ENCODE peak calls at places on chromosome 10, in eight cellular contexts. One of them, this sample, is unnamed.

GRCh38 chr10:32865170-32865569 is 92.9 kb downstream of the ITGB1 start:
- DNase-seq in upper lobe of right lung: no peak
- DNase-seq in choroid plexus epithelial cell: no peak
- DNase-seq in AG04449: no peak
- DNase-seq in mesendoderm: no peak
- DNase-seq in transverse colon: no peak
- DNase-seq in CD8-positive, alpha-beta memory T cell: no peak
- DNase-seq in lower leg skin: no peak
- DNase-seq in this sample: no peak

GRCh38 chr10:2119316-2119715 is 382.0 kb upstream of the ADARB2 start:
- DNase-seq in upper lobe of right lung: no peak
- DNase-seq in choroid plexus epithelial cell: no peak
- DNase-seq in AG04449: no peak
- DNase-seq in mesendoderm: no peak
- DNase-seq in transverse colon: no peak
- DNase-seq in CD8-positive, alpha-beta memory T cell: no peak
- DNase-seq in lower leg skin: no peak
- DNase-seq in this sample: no peak

GRCh38 chr10:105206616-105207015 is 565.5 kb downstream of the SORCS3 start:
- DNase-seq in upper lobe of right lung: no peak
- DNase-seq in choroid plexus epithelial cell: no peak
- DNase-seq in AG04449: no peak
- DNase-seq in mesendoderm: no peak
- DNase-seq in transverse colon: no peak
- DNase-seq in CD8-positive, alpha-beta memory T cell: no peak
- DNase-seq in lower leg skin: no peak
- DNase-seq in this sample: no peak

GRCh38 chr10:77692782-77693181 is 55.2 kb upstream of the KCNMA1 start:
- DNase-seq in upper lobe of right lung: no peak
- DNase-seq in choroid plexus epithelial cell: peak
- DNase-seq in AG04449: peak
- DNase-seq in mesendoderm: no peak
- DNase-seq in transverse colon: no peak
- DNase-seq in CD8-positive, alpha-beta memory T cell: no peak
- DNase-seq in lower leg skin: peak
- DNase-seq in this sample: peak

GRCh38 chr10:52216852-52217251 is 97.2 kb upstream of the DKK1 start:
- DNase-seq in upper lobe of right lung: no peak
- DNase-seq in choroid plexus epithelial cell: peak
- DNase-seq in AG04449: peak
- DNase-seq in mesendoderm: no peak
- DNase-seq in transverse colon: peak
- DNase-seq in CD8-positive, alpha-beta memory T cell: no peak
- DNase-seq in lower leg skin: no peak
- DNase-seq in this sample: peak

GRCh38 chr10:115295213-115295805 is 202.1 kb downstream of the ATRNL1 start:
- DNase-seq in upper lobe of right lung: no peak
- DNase-seq in choroid plexus epithelial cell: no peak
- DNase-seq in AG04449: no peak
- DNase-seq in mesendoderm: peak
- DNase-seq in transverse colon: no peak
- DNase-seq in CD8-positive, alpha-beta memory T cell: no peak
- DNase-seq in lower leg skin: no peak
- DNase-seq in this sample: no peak

GRCh38 chr10:78890506-78890905 is 178.3 kb upstream of the ZMIZ1 start:
- DNase-seq in upper lobe of right lung: no peak
- DNase-seq in choroid plexus epithelial cell: no peak
- DNase-seq in AG04449: no peak
- DNase-seq in mesendoderm: no peak
- DNase-seq in transverse colon: no peak
- DNase-seq in CD8-positive, alpha-beta memory T cell: no peak
- DNase-seq in lower leg skin: peak
- DNase-seq in this sample: no peak

GRCh38 chr10:3890602-3891352 is 105.8 kb upstream of the KLF6 start:
- DNase-seq in upper lobe of right lung: no peak
- DNase-seq in choroid plexus epithelial cell: no peak
- DNase-seq in AG04449: no peak
- DNase-seq in mesendoderm: peak
- DNase-seq in transverse colon: no peak
- DNase-seq in CD8-positive, alpha-beta memory T cell: no peak
- DNase-seq in lower leg skin: no peak
- DNase-seq in this sample: no peak

GRCh38 chr10:36675458-36675880 is 449.9 kb upstream of the ANKRD30A start:
- DNase-seq in upper lobe of right lung: no peak
- DNase-seq in choroid plexus epithelial cell: peak
- DNase-seq in AG04449: no peak
- DNase-seq in mesendoderm: no peak
- DNase-seq in transverse colon: no peak
- DNase-seq in CD8-positive, alpha-beta memory T cell: no peak
- DNase-seq in lower leg skin: no peak
- DNase-seq in this sample: peak

GRCh38 chr10:32144817-32145688 is 88.8 kb upstream of the KIF5B start:
- DNase-seq in upper lobe of right lung: no peak
- DNase-seq in choroid plexus epithelial cell: no peak
- DNase-seq in AG04449: no peak
- DNase-seq in mesendoderm: no peak
- DNase-seq in transverse colon: peak
- DNase-seq in CD8-positive, alpha-beta memory T cell: no peak
- DNase-seq in lower leg skin: no peak
- DNase-seq in this sample: no peak

DNA sequence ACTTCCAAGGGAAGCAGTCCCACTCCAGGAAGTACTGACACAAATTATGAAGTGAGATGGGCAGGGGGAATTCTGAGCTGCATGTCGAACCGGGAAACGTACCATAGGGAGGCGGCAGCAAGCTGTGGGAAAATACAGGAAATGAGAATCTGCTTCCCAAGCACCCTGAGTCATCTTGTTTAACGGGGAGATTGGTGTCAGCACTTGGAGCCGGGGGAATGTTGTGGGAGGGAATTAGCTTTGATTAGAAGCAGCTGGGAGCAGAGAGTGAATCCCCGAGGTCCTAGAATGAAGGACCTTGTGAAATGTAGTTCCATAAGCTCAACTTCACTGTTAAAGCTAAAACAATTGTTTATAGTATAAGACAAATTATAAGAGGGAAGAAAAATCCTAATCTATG is 141.4 kb upstream of the PRKCQ start:
- DNase-seq in upper lobe of right lung: no peak
- DNase-seq in choroid plexus epithelial cell: peak
- DNase-seq in AG04449: peak
- DNase-seq in mesendoderm: peak
- DNase-seq in transverse colon: peak
- DNase-seq in CD8-positive, alpha-beta memory T cell: no peak
- DNase-seq in lower leg skin: no peak
- DNase-seq in this sample: peak
- H3K4me3 ChIP-seq in upper lobe of right lung: no peak
- H3K4me3 ChIP-seq in choroid plexus epithelial cell: no peak
- H3K4me3 ChIP-seq in AG04449: peak
- H3K4me3 ChIP-seq in mesendoderm: no peak
- H3K4me3 ChIP-seq in transverse colon: no peak
- H3K4me3 ChIP-seq in CD8-positive, alpha-beta memory T cell: no peak
- H3K4me3 ChIP-seq in lower leg skin: no peak
- H3K4me3 ChIP-seq in this sample: peak

GRCh38 chr10:15433850-15434537 is 62.9 kb upstream of the FAM171A1 start:
- DNase-seq in upper lobe of right lung: no peak
- DNase-seq in choroid plexus epithelial cell: peak
- DNase-seq in AG04449: no peak
- DNase-seq in mesendoderm: peak
- DNase-seq in transverse colon: no peak
- DNase-seq in CD8-positive, alpha-beta memory T cell: no peak
- DNase-seq in lower leg skin: no peak
- DNase-seq in this sample: peak
- H3K4me3 ChIP-seq in upper lobe of right lung: peak
- H3K4me3 ChIP-seq in choroid plexus epithelial cell: peak
- H3K4me3 ChIP-seq in AG04449: peak
- H3K4me3 ChIP-seq in mesendoderm: no peak
- H3K4me3 ChIP-seq in transverse colon: peak
- H3K4me3 ChIP-seq in CD8-positive, alpha-beta memory T cell: peak
- H3K4me3 ChIP-seq in lower leg skin: no peak
- H3K4me3 ChIP-seq in this sample: peak

GRCh38 chr10:93599778-93600177 is 1.3 kb downstream of the RBP4 start:
- DNase-seq in upper lobe of right lung: no peak
- DNase-seq in choroid plexus epithelial cell: no peak
- DNase-seq in AG04449: no peak
- DNase-seq in mesendoderm: no peak
- DNase-seq in transverse colon: no peak
- DNase-seq in CD8-positive, alpha-beta memory T cell: no peak
- DNase-seq in lower leg skin: peak
- DNase-seq in this sample: no peak
- H3K4me3 ChIP-seq in upper lobe of right lung: no peak
- H3K4me3 ChIP-seq in choroid plexus epithelial cell: no peak
- H3K4me3 ChIP-seq in AG04449: no peak
- H3K4me3 ChIP-seq in mesendoderm: no peak
- H3K4me3 ChIP-seq in transverse colon: no peak
- H3K4me3 ChIP-seq in CD8-positive, alpha-beta memory T cell: no peak
- H3K4me3 ChIP-seq in lower leg skin: no peak
- H3K4me3 ChIP-seq in this sample: no peak

DNA sequence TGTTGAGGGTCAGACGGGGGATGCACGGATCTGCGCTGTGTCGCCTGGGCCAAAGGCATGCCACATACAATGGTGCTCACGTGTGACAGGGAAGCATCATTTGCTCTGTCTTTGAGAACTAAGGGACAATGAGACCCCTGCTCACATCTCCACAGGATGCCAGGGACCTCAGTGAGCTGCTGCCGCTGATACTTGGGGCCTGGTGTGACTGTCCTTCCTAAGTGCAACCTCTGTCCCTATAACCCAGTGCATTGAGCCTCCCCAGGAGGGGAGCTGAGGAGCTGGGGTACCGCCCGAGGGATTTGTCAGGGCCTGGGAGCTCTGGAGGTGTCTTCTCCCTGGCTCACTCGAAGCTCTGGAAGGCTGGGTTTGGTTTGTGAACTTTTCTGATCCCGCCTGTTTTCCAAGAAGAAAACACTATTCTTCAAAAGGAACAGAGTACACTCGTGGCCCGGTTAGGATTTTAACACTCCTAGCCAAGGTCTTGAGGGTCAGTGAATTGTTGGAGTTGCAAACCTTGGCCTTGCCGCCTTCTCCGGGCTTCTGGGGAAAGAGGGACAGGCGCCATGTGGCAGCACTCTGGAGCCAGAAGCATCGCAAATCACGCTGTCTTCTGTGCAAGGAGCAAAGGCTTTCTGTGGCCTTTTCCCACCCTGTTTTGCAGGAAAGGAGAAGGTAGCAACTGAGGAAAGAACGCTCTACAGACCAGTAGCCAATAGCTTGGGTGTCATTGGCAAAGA is 26.2 kb upstream of the CTBP2 start:
- DNase-seq in upper lobe of right lung: no peak
- DNase-seq in choroid plexus epithelial cell: no peak
- DNase-seq in AG04449: no peak
- DNase-seq in mesendoderm: no peak
- DNase-seq in transverse colon: no peak
- DNase-seq in CD8-positive, alpha-beta memory T cell: no peak
- DNase-seq in lower leg skin: peak
- DNase-seq in this sample: no peak
- H3K4me3 ChIP-seq in upper lobe of right lung: no peak
- H3K4me3 ChIP-seq in choroid plexus epithelial cell: no peak
- H3K4me3 ChIP-seq in AG04449: no peak
- H3K4me3 ChIP-seq in mesendoderm: no peak
- H3K4me3 ChIP-seq in transverse colon: no peak
- H3K4me3 ChIP-seq in CD8-positive, alpha-beta memory T cell: no peak
- H3K4me3 ChIP-seq in lower leg skin: no peak
- H3K4me3 ChIP-seq in this sample: no peak

DNA sequence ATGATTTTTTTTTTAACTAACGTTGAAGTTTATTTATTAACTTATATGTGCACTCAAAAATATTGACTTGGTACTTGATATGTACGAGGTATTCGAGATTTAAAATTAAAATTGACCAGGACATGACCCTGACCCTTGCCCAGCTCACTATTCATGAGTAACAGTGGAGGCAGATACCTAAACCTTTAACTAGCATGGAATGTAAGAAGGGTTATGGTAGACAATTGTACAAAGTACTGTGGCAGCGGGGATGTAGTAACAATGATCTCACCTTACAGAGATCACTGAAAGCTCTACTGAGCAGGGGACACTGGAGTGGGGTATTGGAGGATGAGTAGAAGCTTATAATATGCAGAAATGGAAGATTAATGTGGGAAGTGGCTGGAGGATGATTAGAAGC is 60.8 kb downstream of the ADRA2A start:
- DNase-seq in upper lobe of right lung: no peak
- DNase-seq in choroid plexus epithelial cell: no peak
- DNase-seq in AG04449: no peak
- DNase-seq in mesendoderm: no peak
- DNase-seq in transverse colon: no peak
- DNase-seq in CD8-positive, alpha-beta memory T cell: no peak
- DNase-seq in lower leg skin: no peak
- DNase-seq in this sample: no peak
- H3K4me3 ChIP-seq in upper lobe of right lung: no peak
- H3K4me3 ChIP-seq in choroid plexus epithelial cell: no peak
- H3K4me3 ChIP-seq in AG04449: no peak
- H3K4me3 ChIP-seq in mesendoderm: no peak
- H3K4me3 ChIP-seq in transverse colon: no peak
- H3K4me3 ChIP-seq in CD8-positive, alpha-beta memory T cell: no peak
- H3K4me3 ChIP-seq in lower leg skin: no peak
- H3K4me3 ChIP-seq in this sample: no peak

DNA sequence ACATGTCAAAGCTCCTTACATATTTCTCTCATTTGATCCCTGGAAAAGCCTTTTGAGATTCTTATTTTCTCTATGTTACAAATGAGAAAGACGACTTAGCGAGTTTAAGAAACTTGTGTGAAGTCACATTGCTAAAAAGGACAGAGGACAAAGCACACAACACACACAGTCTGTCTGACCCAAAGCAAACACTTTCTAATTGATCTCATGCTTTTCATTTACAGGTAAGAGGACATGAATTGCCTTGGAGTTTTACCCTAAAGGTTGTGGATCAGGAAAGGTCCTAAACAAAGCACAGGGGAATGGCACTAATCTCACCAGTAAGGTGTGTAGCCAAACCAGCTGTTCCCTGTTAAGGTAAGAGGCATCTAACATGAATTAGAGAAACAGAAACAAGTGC is 18.7 kb downstream of the SLC35G1 start:
- DNase-seq in upper lobe of right lung: no peak
- DNase-seq in choroid plexus epithelial cell: no peak
- DNase-seq in AG04449: no peak
- DNase-seq in mesendoderm: no peak
- DNase-seq in transverse colon: no peak
- DNase-seq in CD8-positive, alpha-beta memory T cell: no peak
- DNase-seq in lower leg skin: no peak
- DNase-seq in this sample: no peak
- H3K4me3 ChIP-seq in upper lobe of right lung: no peak
- H3K4me3 ChIP-seq in choroid plexus epithelial cell: no peak
- H3K4me3 ChIP-seq in AG04449: no peak
- H3K4me3 ChIP-seq in mesendoderm: no peak
- H3K4me3 ChIP-seq in transverse colon: no peak
- H3K4me3 ChIP-seq in CD8-positive, alpha-beta memory T cell: no peak
- H3K4me3 ChIP-seq in lower leg skin: no peak
- H3K4me3 ChIP-seq in this sample: no peak

This sample was measured in fibroblast of mammary gland.